ENCODE peak calls at places on chromosome 22, in nine cellular contexts. C is sigmoid colon, M is prostate gland, D is IMR-90, S is NB4, H is K562, Q is body of pancreas, P is spleen, L is thyroid gland. W is an unnamed sample.
A peak's percentile ranks its signal among the peaks of the same experiment; 100 is the strongest.

GRCh38 chr22:30265851-30266444 is 703 bp downstream of the OSM start:
- DNase-seq in C (peak; percentile 78), M (no peak), L (no peak), H (peak; percentile 74), Q (no peak), D (no peak), P (peak; percentile 98), S (peak; percentile 96), W (no peak)

GRCh38 chr22:46036558-46037408 is 59.8 kb upstream of the WNT7B start:
- DNase-seq in P (peak; percentile 86), L (no peak), C (peak; percentile 67), M (peak; percentile 44), S (peak; percentile 48), D (no peak), Q (peak; percentile 69), H (peak; percentile 20), W (peak; percentile 31)

GRCh38 chr22:17842386-17842785 is 68.1 kb upstream of the BID start:
- DNase-seq in C (peak; percentile 76), H (no peak), L (no peak), S (no peak), D (no peak), M (no peak), P (peak; percentile 86), Q (no peak), W (no peak)

GRCh38 chr22:46525681-46526483 is 11.5 kb downstream of the CELSR1 start:
- DNase-seq in S (no peak), Q (no peak), M (peak; percentile 79), D (no peak), L (peak; percentile 36), H (no peak), C (no peak), P (no peak), W (no peak)

GRCh38 chr22:25697978-25698377 is 44.0 kb upstream of the MYO18B start:
- DNase-seq in Q (no peak), P (no peak), M (no peak), L (no peak), D (no peak), S (no peak), C (no peak), H (no peak), W (no peak)

GRCh38 chr22:45671051-45671782 is 417 bp upstream of the ATXN10 start:
- DNase-seq in H (no peak), L (peak; percentile 10), Q (no peak), D (no peak), M (no peak), S (no peak), P (peak; percentile 75), C (peak; percentile 73), W (peak; percentile 17)

GRCh38 chr22:35761037-35761436 is 43.4 kb downstream of the APOL5 start:
- DNase-seq in Q (no peak), H (no peak), L (no peak), C (no peak), P (no peak), M (no peak), D (peak; percentile 24), S (peak; percentile 11), W (no peak)

GRCh38 chr22:20112623-20113511 is 3.0 kb upstream of the RANBP1 start:
- DNase-seq in C (no peak), Q (no peak), D (no peak), P (peak; percentile 77), S (no peak), L (no peak), H (no peak), M (no peak), W (no peak)

GRCh38 chr22:44153705-44154104 is 27.0 kb upstream of the PARVG start:
- DNase-seq in Q (no peak), M (no peak), L (peak; percentile 15), P (no peak), C (no peak), H (no peak), S (no peak), D (no peak), W (no peak)

GRCh38 chr22:38947321-38948112 is 9.9 kb upstream of the APOBEC3A start:
- DNase-seq in L (no peak), D (no peak), P (no peak), C (peak; percentile 45), S (peak; percentile 19), Q (no peak), M (no peak), H (no peak), W (no peak)

GRCh38 chr22:30646518-30647160 is 11.1 kb downstream of the SLC35E4 start:
- DNase-seq in D (no peak), S (no peak), C (no peak), L (no peak), H (no peak), P (no peak), Q (no peak), M (no peak), W (peak; percentile 25)

GRCh38 chr22:27153386-27153785 is 496.0 kb downstream of the MIAT start:
- DNase-seq in Q (no peak), M (no peak), S (no peak), C (no peak), H (no peak), P (no peak), D (no peak), L (no peak), W (no peak)
- TF ChIP-seq POLR2A in Q (no peak), M (no peak), S (no peak), C (no peak), H (no peak), P (no peak), D (no peak), L (no peak), W (no peak)

GRCh38 chr22:23858484-23858815 is 775 bp downstream of the SLC2A11 start:
- DNase-seq in S (no peak), D (no peak), C (no peak), H (no peak), P (no peak), Q (no peak), L (no peak), M (no peak), W (no peak)

GRCh38 chr22:23862103-23862502 is 4.4 kb downstream of the SLC2A11 start:
- DNase-seq in P (peak; percentile 69), H (no peak), Q (peak; percentile 38), D (peak; percentile 52), M (peak; percentile 27), C (no peak), L (peak; percentile 19), S (peak; percentile 73), W (no peak)

GRCh38 chr22:23859201-23859600 is 1.5 kb downstream of the SLC2A11 start:
- DNase-seq in S (no peak), Q (peak; percentile 67), D (no peak), M (no peak), H (no peak), P (no peak), C (no peak), L (no peak), W (no peak)

GRCh38 chr22:23856721-23857605 is 712 bp upstream of the SLC2A11 start:
- DNase-seq in D (peak; percentile 46), C (peak; percentile 81), P (peak; percentile 88), M (peak; percentile 42), H (no peak), L (peak; percentile 61), S (no peak), Q (peak; percentile 57), W (peak; percentile 61)

GRCh38 chr22:23857606-23858483 is at the start of gene SLC2A11:
- DNase-seq in L (peak; percentile 98), H (peak; percentile 90), Q (peak; percentile 99), C (peak; percentile 98), M (peak; percentile 95), P (peak; percentile 99), S (peak; percentile 97), D (peak; percentile 97), W (peak; percentile 97)
- TF ChIP-seq POLR2A in L (peak; percentile 92), H (peak; percentile 82), Q (peak; percentile 93), C (peak; percentile 83), M (peak; percentile 83), P (peak; percentile 82), S (peak; percentile 78), D (no peak), W (peak; percentile 70)

GRCh38 chr22:40046126-40046525 is 51.4 kb downstream of the FAM83F start:
- DNase-seq in Q (no peak), L (no peak), H (no peak), P (no peak), D (no peak), C (no peak), S (no peak), M (no peak), W (no peak)

GRCh38 chr22:40044102-40044869 is 49.5 kb downstream of the FAM83F start:
- DNase-seq in L (peak; percentile 98), D (peak; percentile 99), C (peak; percentile 99), Q (peak; percentile 97), P (peak; percentile 96), S (peak; percentile 99), M (peak; percentile 99), H (peak; percentile 96), W (peak; percentile 99)

GRCh38 chr22:40043086-40043485 is 48.3 kb downstream of the FAM83F start:
- DNase-seq in P (no peak), L (peak; percentile 81), S (no peak), D (no peak), M (peak; percentile 88), Q (peak; percentile 81), H (no peak), C (peak; percentile 76), W (peak; percentile 46)

GRCh38 chr22:40043793-40044101 is 49.0 kb downstream of the FAM83F start:
- DNase-seq in C (no peak), S (no peak), Q (no peak), H (no peak), D (no peak), P (no peak), M (no peak), L (no peak), W (no peak)

DNA sequence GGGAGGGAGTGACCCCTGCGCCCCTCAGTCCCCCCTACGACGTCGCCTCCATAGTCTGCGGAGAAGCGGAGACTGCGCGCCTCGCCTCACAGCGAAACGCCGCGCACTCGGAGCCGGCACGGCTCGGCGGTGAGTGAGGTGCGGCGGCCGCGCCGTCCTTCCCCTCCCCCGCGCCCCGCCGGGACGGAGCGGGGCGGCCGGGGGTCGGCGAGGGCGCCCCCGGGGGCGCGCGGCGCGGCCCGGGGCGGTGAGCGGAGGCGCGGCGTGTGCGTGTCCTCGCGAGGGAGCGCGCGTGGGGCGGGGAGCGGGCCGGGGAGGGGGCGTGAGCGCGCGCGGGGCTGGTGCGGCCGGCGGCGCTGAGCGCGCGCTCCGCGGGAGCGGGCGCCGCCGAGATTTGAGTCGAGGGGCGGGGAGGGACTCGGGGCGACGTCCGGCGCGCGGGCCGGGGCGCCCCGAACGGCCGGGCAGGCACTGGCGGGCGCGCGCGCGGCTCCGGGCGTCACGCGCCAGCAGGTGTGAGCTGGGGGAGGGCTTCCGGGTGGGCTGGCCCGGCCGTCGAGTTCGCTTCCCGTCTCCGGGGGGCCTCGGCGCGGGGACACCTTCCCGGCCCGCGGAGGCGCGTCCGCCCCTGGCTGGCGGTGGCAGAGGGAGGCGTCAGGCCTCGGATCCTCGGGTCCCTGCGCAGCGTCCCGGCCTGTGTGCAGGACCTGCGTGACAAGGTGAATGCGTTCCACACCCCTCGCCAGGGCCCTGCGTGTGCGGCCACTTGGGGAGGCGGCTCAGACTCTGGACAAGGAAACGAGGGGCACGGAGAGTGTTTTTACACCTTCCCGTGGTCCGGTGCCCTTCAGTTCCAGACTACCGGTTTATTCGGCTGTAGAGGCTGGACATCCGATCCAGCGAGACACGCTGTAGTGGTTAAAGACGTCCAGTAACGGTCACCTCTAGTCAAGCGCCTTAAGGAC is 50.4 kb downstream of the FAM83F start:
- DNase-seq in L (peak; percentile 72), P (peak; percentile 97), Q (peak; percentile 57), C (peak; percentile 72), D (peak; percentile 15), H (peak; percentile 79), S (peak; percentile 63), M (no peak), W (peak; percentile 57)
- TF ChIP-seq POLR2A in L (peak; percentile 36), P (peak; percentile 9), Q (no peak), C (no peak), D (no peak), H (peak; percentile 15), S (no peak), M (peak; percentile 30), W (peak; percentile 63)

GRCh38 chr22:24593810-24594568 is 1.1 kb upstream of the LRRC75B start:
- DNase-seq in C (no peak), M (no peak), P (no peak), D (no peak), H (no peak), L (peak; percentile 56), Q (peak; percentile 35), S (no peak), W (no peak)
- TF ChIP-seq POLR2A in C (no peak), M (no peak), P (no peak), D (no peak), H (no peak), L (no peak), Q (no peak), S (no peak), W (no peak)